ENCODE peak calls at places on chromosomes 5 and 9, in nine cellular contexts. W is choroid plexus epithelial cell; P is WTC11; J is upper lobe of left lung; Y is NCI-H187 treated with DMSO at 0.1 percent for 48 hours; Z is stimulated activated CD8-positive, alpha-beta memory T cell treated with anti-CD3 and anti-CD28 coated beads, Interleukin-7, amount 100 ng/mL, for 24 hours; U is ELF-1; X is stimulated activated CD4-positive, alpha-beta T cell treated with anti-CD3 and anti-CD28 coated beads, Interleukin-15, amount 100 ng/mL, for 48 hours; N is Caco-2. L is an unnamed sample.

GRCh38 chr5:116528519-116529234 is 45.9 kb downstream of the SEMA6A start:
- DNase-seq in W (no peak), P (no peak), J (no peak), Y (no peak), Z (no peak), U (no peak), X (no peak), N (no peak), L (peak)

GRCh38 chr5:50963647-50964584 is 297.5 kb downstream of the PARP8 start:
- DNase-seq in W (no peak), P (no peak), J (peak), Y (no peak), Z (no peak), U (peak), X (no peak), N (no peak), L (peak)

GRCh38 chr9:131856105-131856504 is 116.2 kb upstream of the RAPGEF1 start:
- DNase-seq in W (no peak), P (peak), J (no peak), Y (no peak), Z (no peak), U (peak), X (no peak), N (peak), L (peak)

GRCh38 chr9:27925815-27926214 is 352.5 kb upstream of the C9orf72 start:
- DNase-seq in W (no peak), P (no peak), J (no peak), Y (no peak), Z (no peak), U (no peak), X (no peak), N (no peak), L (no peak)

GRCh38 chr9:79969383-79969782 is 397.6 kb downstream of the TLE4 start:
- DNase-seq in W (no peak), P (no peak), J (no peak), Y (no peak), Z (no peak), U (no peak), X (no peak), N (no peak), L (no peak)

GRCh38 chr9:97726716-97727115 is 29.6 kb upstream of the XPA start:
- DNase-seq in W (no peak), P (no peak), J (no peak), Y (no peak), Z (no peak), U (no peak), X (no peak), N (no peak), L (no peak)

GRCh38 chr5:6475626-6476312 is 27.1 kb downstream of the UBE2QL1 start:
- DNase-seq in W (no peak), P (peak), J (no peak), Y (peak), Z (no peak), U (peak), X (no peak), N (peak), L (peak)

GRCh38 chr5:15285901-15286583 is 213.9 kb upstream of the FBXL7 start:
- DNase-seq in W (peak), P (no peak), J (no peak), Y (no peak), Z (no peak), U (peak), X (no peak), N (no peak), L (peak)

GRCh38 chr5:151696470-151697061 is 9.9 kb upstream of the SPARC start:
- DNase-seq in W (peak), P (peak), J (peak), Y (no peak), Z (no peak), U (peak), X (no peak), N (no peak), L (peak)

GRCh38 chr5:108521011-108521700 is 139.3 kb upstream of the FBXL17 start:
- DNase-seq in W (no peak), P (no peak), J (no peak), Y (no peak), Z (no peak), U (peak), X (no peak), N (no peak), L (peak)

GRCh38 chr9:99478469-99479027 is 256.5 kb downstream of the SEC61B start:
- DNase-seq in W (no peak), P (no peak), J (peak), Y (no peak), Z (no peak), U (no peak), X (no peak), N (no peak), L (peak)

GRCh38 chr5:1844708-1845436 is 37.9 kb downstream of the IRX4 start:
- DNase-seq in W (no peak), P (no peak), J (no peak), Y (no peak), Z (no peak), U (no peak), X (no peak), N (no peak), L (no peak)

GRCh38 chr9:136012651-136013050 is 51.5 kb upstream of the UBAC1 start:
- DNase-seq in W (peak), P (peak), J (peak), Y (no peak), Z (no peak), U (peak), X (no peak), N (no peak), L (no peak)

GRCh38 chr9:128007566-128008138 is 26.9 kb upstream of the EEIG1 start:
- DNase-seq in W (peak), P (no peak), J (no peak), Y (no peak), Z (peak), U (no peak), X (peak), N (no peak), L (no peak)

GRCh38 chr9:94656190-94656589 is 16.9 kb upstream of the FBP1 start:
- DNase-seq in W (peak), P (no peak), J (no peak), Y (no peak), Z (no peak), U (peak), X (no peak), N (no peak), L (no peak)

GRCh38 chr5:116876240-116876840 is 301.7 kb upstream of the SEMA6A start:
- DNase-seq in W (peak), P (no peak), J (no peak), Y (no peak), Z (no peak), U (no peak), X (no peak), N (no peak), L (no peak)

GRCh38 chr9:113614843-113615648 is 151.5 kb downstream of the RGS3 start:
- DNase-seq in W (peak), P (no peak), J (peak), Y (no peak), Z (no peak), U (no peak), X (no peak), N (no peak), L (no peak)

GRCh38 chr5:137217599-137218200 is 281.4 kb downstream of the SPOCK1 start:
- DNase-seq in W (no peak), P (no peak), J (no peak), Y (no peak), Z (no peak), U (no peak), X (no peak), N (no peak), L (no peak)

GRCh38 chr5:83721878-83722779 is 1.5 kb upstream of the HAPLN1 start:
- DNase-seq in W (peak), P (peak), J (peak), Y (peak), Z (no peak), U (peak), X (no peak), N (peak), L (peak)

GRCh38 chr9:31541626-31542025 is 842.8 kb upstream of the ACO1 start:
- DNase-seq in W (peak), P (no peak), J (no peak), Y (no peak), Z (no peak), U (no peak), X (no peak), N (no peak), L (no peak)

GRCh38 chr5:43042176-43042625 is 2.1 kb upstream of the ANXA2R start:
- DNase-seq in W (peak), P (peak), J (peak), Y (no peak), Z (peak), U (peak), X (peak), N (peak), L (peak)

GRCh38 chr5:84518370-84518769 is 133.7 kb upstream of the EDIL3 start:
- DNase-seq in W (no peak), P (no peak), J (peak), Y (no peak), Z (no peak), U (no peak), X (no peak), N (no peak), L (no peak)

GRCh38 chr9:108151161-108151586 is 661.6 kb upstream of the KLF4 start:
- DNase-seq in W (peak), P (no peak), J (no peak), Y (no peak), Z (no peak), U (no peak), X (no peak), N (no peak), L (no peak)

GRCh38 chr5:56172225-56172624 is 60.9 kb downstream of the ANKRD55 start:
- DNase-seq in W (peak), P (no peak), J (no peak), Y (no peak), Z (no peak), U (no peak), X (no peak), N (no peak), L (no peak)

GRCh38 chr5:135400866-135401265 is 1.8 kb upstream of the MACROH2A1 start:
- DNase-seq in W (no peak), P (no peak), J (no peak), Y (no peak), Z (no peak), U (peak), X (no peak), N (no peak), L (peak)

GRCh38 chr5:89707891-89708290 is 701.7 kb downstream of the CETN3 start:
- DNase-seq in W (no peak), P (no peak), J (no peak), Y (no peak), Z (no peak), U (no peak), X (no peak), N (no peak), L (no peak)

GRCh38 chr5:131944700-131945550 is 538 bp downstream of the MEIKIN start:
- DNase-seq in W (no peak), P (peak), J (peak), Y (no peak), Z (no peak), U (no peak), X (no peak), N (no peak), L (no peak)

GRCh38 chr9:17272510-17272909 is 137.7 kb downstream of the CNTLN start:
- DNase-seq in W (no peak), P (no peak), J (no peak), Y (no peak), Z (no peak), U (no peak), X (no peak), N (no peak), L (no peak)

GRCh38 chr5:171588046-171588445 is 168.6 kb downstream of the FGF18 start:
- DNase-seq in W (no peak), P (no peak), J (no peak), Y (no peak), Z (no peak), U (no peak), X (no peak), N (no peak), L (no peak)

GRCh38 chr9:120915854-120916495 is 10.6 kb downstream of the TRAF1 start:
- DNase-seq in W (no peak), P (no peak), J (no peak), Y (no peak), Z (no peak), U (no peak), X (no peak), N (no peak), L (no peak)

GRCh38 chr5:24163091-24163490 is 481.7 kb downstream of the CDH10 start:
- DNase-seq in W (no peak), P (no peak), J (no peak), Y (no peak), Z (no peak), U (no peak), X (no peak), N (peak), L (no peak)

GRCh38 chr5:90220554-90220953 is 189.0 kb downstream of the CETN3 start:
- DNase-seq in W (no peak), P (no peak), J (no peak), Y (no peak), Z (no peak), U (no peak), X (no peak), N (no peak), L (no peak)

GRCh38 chr9:3746296-3747275 is 220.8 kb upstream of the RFX3 start:
- DNase-seq in W (peak), P (no peak), J (no peak), Y (no peak), Z (no peak), U (no peak), X (no peak), N (no peak), L (no peak)

GRCh38 chr9:123825337-123825736 is 104.6 kb downstream of the DENND1A start:
- DNase-seq in W (peak), P (no peak), J (no peak), Y (no peak), Z (no peak), U (no peak), X (no peak), N (peak), L (peak)

GRCh38 chr5:107381189-107381856 is 289.4 kb downstream of the EFNA5 start:
- DNase-seq in W (peak), P (no peak), J (peak), Y (no peak), Z (no peak), U (no peak), X (no peak), N (peak), L (peak)

GRCh38 chr5:169300468-169301385 is at the start of gene SLIT3:
- DNase-seq in W (peak), P (peak), J (peak), Y (no peak), Z (no peak), U (peak), X (no peak), N (no peak), L (peak)